ENCODE peak calls at places on chromosomes 11 and 22, in nine cellular contexts. Q, T, X, B, Z, O, S, F and W are unnamed samples.

GRCh38 chr22:26362471-26362870 is 66.6 kb upstream of the ASPHD2 start:
- DNase-seq in Q (no peak), T (no peak), X (no peak), B (no peak), Z (peak; percentile 56), O (no peak), S (no peak), F (no peak), W (no peak)

GRCh38 chr11:34964610-34965331 is 48.4 kb downstream of the PDHX start:
- DNase-seq in Q (no peak), T (no peak), X (no peak), B (no peak), Z (no peak), O (no peak), S (no peak), F (no peak), W (no peak)

GRCh38 chr11:70139785-70140410 is 61.8 kb downstream of the ANO1 start:
- DNase-seq in Q (no peak), T (no peak), X (no peak), B (no peak), Z (no peak), O (peak; percentile 71), S (no peak), F (no peak), W (no peak)

GRCh38 chr11:12271826-12272366 is 105.5 kb upstream of the PARVA start:
- DNase-seq in Q (no peak), T (no peak), X (no peak), B (no peak), Z (no peak), O (no peak), S (no peak), F (no peak), W (no peak)

GRCh38 chr11:66687831-66688281 is 10.2 kb upstream of the RBM4B start:
- DNase-seq in Q (no peak), T (no peak), X (no peak), B (no peak), Z (no peak), O (no peak), S (no peak), F (no peak), W (no peak)

GRCh38 chr22:49954354-49954753 is 6.2 kb upstream of the PIM3 start:
- DNase-seq in Q (peak; percentile 73), T (no peak), X (peak; percentile 70), B (no peak), Z (peak; percentile 93), O (peak; percentile 68), S (no peak), F (no peak), W (no peak)

GRCh38 chr22:31084811-31085492 is 3.8 kb downstream of the SMTN start:
- DNase-seq in Q (peak; percentile 90), T (peak; percentile 90), X (peak; percentile 91), B (peak; percentile 91), Z (peak; percentile 82), O (peak; percentile 91), S (peak; percentile 86), F (peak; percentile 86), W (peak; percentile 90)

GRCh38 chr11:125171974-125172373 is 7.4 kb downstream of the PKNOX2 start:
- DNase-seq in Q (no peak), T (no peak), X (no peak), B (no peak), Z (no peak), O (no peak), S (no peak), F (no peak), W (no peak)

GRCh38 chr11:91299980-91300379 is 924.6 kb upstream of the FAT3 start:
- DNase-seq in Q (no peak), T (no peak), X (no peak), B (no peak), Z (no peak), O (no peak), S (no peak), F (no peak), W (no peak)

GRCh38 chr11:107756553-107756952 is 44.7 kb upstream of the SLN start:
- DNase-seq in Q (no peak), T (peak; percentile 51), X (no peak), B (no peak), Z (no peak), O (no peak), S (no peak), F (no peak), W (no peak)

GRCh38 chr11:129319751-129320150 is 55.9 kb upstream of the BARX2 start:
- DNase-seq in Q (no peak), T (no peak), X (no peak), B (no peak), Z (no peak), O (no peak), S (no peak), F (no peak), W (no peak)

GRCh38 chr11:123430736-123431356 is 777 bp downstream of the GRAMD1B start:
- DNase-seq in Q (peak; percentile 67), T (peak; percentile 70), X (peak; percentile 72), B (peak; percentile 57), Z (peak; percentile 31), O (peak; percentile 52), S (peak; percentile 19), F (no peak), W (peak; percentile 64)

GRCh38 chr11:30131535-30131934 is 99.3 kb upstream of the FSHB start:
- DNase-seq in Q (no peak), T (no peak), X (no peak), B (peak; percentile 28), Z (no peak), O (no peak), S (no peak), F (no peak), W (no peak)

GRCh38 chr11:118111019-118111743 is 24.4 kb upstream of the SMIM35 start:
- DNase-seq in Q (no peak), T (no peak), X (no peak), B (no peak), Z (peak; percentile 34), O (no peak), S (no peak), F (no peak), W (peak; percentile 61)

GRCh38 chr11:58503361-58503856 is 4.5 kb downstream of the OR5B21 start:
- DNase-seq in Q (no peak), T (no peak), X (no peak), B (no peak), Z (no peak), O (no peak), S (no peak), F (peak; percentile 43), W (no peak)

GRCh38 chr11:46002146-46002545 is 79.7 kb downstream of the LARGE2 start:
- DNase-seq in Q (no peak), T (no peak), X (no peak), B (no peak), Z (no peak), O (no peak), S (no peak), F (no peak), W (no peak)

GRCh38 chr22:39520054-39520873 is at the start of gene ATF4:
- DNase-seq in Q (peak; percentile 95), T (peak; percentile 99), X (peak; percentile 98), B (peak; percentile 99), Z (peak; percentile 99), O (peak; percentile 98), S (peak; percentile 98), F (peak; percentile 99), W (peak; percentile 97)
- TF ChIP-seq CTCF in Q (no peak), T (no peak), X (no peak), B (no peak), Z (peak; percentile 33), O (no peak), S (no peak), F (no peak), W (no peak)

GRCh38 chr11:114102993-114103896 is 43.7 kb downstream of the ZBTB16 start:
- DNase-seq in Q (no peak), T (no peak), X (no peak), B (no peak), Z (no peak), O (no peak), S (no peak), F (no peak), W (no peak)
- H3K4me3 ChIP-seq in Q (no peak overlapping the region), T (no peak overlapping the region), X (no peak overlapping the region), B (no peak overlapping the region), Z (peak overlapping the region; percentile 43), O (no peak overlapping the region), S (no peak overlapping the region), F (no peak overlapping the region), W (no peak overlapping the region)

GRCh38 chr22:47624277-47625012 is 862.0 kb downstream of the TBC1D22A start:
- DNase-seq in Q (no peak), T (no peak), X (no peak), B (no peak), Z (no peak), O (no peak), S (no peak), F (no peak), W (no peak)

GRCh38 chr22:47627561-47628253 is 865.3 kb downstream of the TBC1D22A start:
- DNase-seq in Q (no peak), T (no peak), X (no peak), B (no peak), Z (no peak), O (no peak), S (no peak), F (no peak), W (no peak)

GRCh38 chr22:47626428-47627390 is 864.3 kb downstream of the TBC1D22A start:
- DNase-seq in Q (no peak), T (no peak), X (no peak), B (no peak), Z (no peak), O (no peak), S (no peak), F (peak; percentile 34), W (no peak)

GRCh38 chr22:47625013-47625385 is 862.5 kb downstream of the TBC1D22A start:
- DNase-seq in Q (no peak), T (no peak), X (no peak), B (no peak), Z (no peak), O (no peak), S (no peak), F (no peak), W (no peak)

DNA sequence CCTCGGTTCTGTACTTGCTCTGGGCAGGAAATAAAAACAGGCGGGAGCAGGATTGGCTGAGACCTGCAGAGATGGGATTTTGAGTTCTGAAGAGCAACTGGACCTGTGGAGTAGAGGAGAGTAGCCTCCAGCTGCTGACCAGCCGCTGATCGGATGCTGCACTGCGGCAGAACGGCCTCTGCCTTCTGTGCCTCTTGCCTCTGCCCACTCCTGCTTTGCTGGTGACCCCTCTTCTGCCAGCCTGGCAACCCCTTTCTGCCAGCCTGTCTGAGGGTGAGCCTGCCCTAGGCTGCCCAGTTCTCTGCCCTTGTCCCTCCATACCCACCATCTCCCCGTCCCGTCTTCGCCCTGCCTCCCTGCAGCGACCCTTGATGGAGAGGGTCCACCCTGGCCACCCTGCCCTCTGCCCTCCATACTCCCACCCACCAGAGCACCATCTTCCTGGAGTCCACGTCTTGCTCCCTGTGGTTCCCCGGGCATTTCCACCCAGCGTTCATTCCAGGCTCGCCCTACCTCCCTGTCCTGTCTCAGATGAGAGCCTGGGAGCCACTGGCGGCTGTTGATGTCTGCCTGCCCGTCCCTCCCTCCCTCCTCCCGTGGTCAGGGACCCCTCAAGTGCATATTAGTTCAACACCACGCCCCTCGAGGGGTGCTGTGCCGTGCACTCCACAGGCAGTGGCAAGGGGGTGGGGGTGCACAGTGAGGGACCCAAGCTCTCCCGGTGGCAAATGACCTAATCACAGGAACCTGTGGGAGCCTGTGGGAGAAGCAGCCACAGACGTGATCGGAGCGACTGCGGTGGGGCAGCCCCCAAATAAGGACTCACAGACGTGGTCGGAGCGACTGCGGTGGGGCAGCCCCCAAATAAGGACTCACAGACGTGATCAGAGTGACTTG is 863.3 kb downstream of the TBC1D22A start:
- DNase-seq in Q (no peak), T (no peak), X (no peak), B (no peak), Z (no peak), O (no peak), S (no peak), F (no peak), W (no peak)
- H3K9me3 ChIP-seq in Q (no peaks in the 10 kb centered on the region), T (no peaks in the 10 kb centered on the region), X (no peaks in the 10 kb centered on the region), B (peaks cover 4% of the 10 kb centered on the region), Z (no peaks in the 10 kb centered on the region), O (no peaks in the 10 kb centered on the region), S (no peaks in the 10 kb centered on the region), F (no peaks in the 10 kb centered on the region), W (no peaks in the 10 kb centered on the region)

GRCh38 chr11:113677648-113678047 is 28.5 kb downstream of the TMPRSS5 start:
- DNase-seq in Q (no peak), T (no peak), X (no peak), B (no peak), Z (no peak), O (no peak), S (no peak), F (no peak), W (no peak)
- TF ChIP-seq CTCF in Q (no peak), T (no peak), X (no peak), B (no peak), Z (no peak), O (no peak), S (no peak), F (no peak), W (no peak)